ENCODE peak calls at places on chromosomes 5 and 9, in ten cellular contexts. Q is GM12878, I is IMR-90, C is psoas muscle, L is pancreas, R is fibroblast of pulmonary artery, B is coronary artery, H is suprapubic skin, J is thyroid gland, X is PC-3. E is an unnamed sample.

GRCh38 chr5:151231359-151231758 is 7.5 kb upstream of the CCDC69 start:
- DNase-seq in Q (no peak), I (no peak), C (no peak), L (no peak), R (no peak), B (no peak), H (no peak), J (no peak), X (no peak), E (no peak)

GRCh38 chr5:127040779-127041520 is 10.6 kb upstream of the MARCHF3 start:
- DNase-seq in Q (no peak), I (peak; percentile 54), C (no peak), L (no peak), R (peak; percentile 59), B (no peak), H (no peak), J (peak; percentile 22), X (peak; percentile 79), E (no peak)

GRCh38 chr9:77735515-77735914 is 87.4 kb upstream of the GNA14 start:
- DNase-seq in Q (no peak), I (peak; percentile 17), C (no peak), L (no peak), R (peak; percentile 66), B (no peak), H (no peak), J (no peak), X (no peak), E (no peak)

GRCh38 chr9:92790542-92791527 is 26.2 kb upstream of the BICD2 start:
- DNase-seq in Q (peak; percentile 49), I (peak; percentile 75), C (peak; percentile 80), L (peak; percentile 73), R (peak; percentile 86), B (no peak), H (peak; percentile 87), J (peak; percentile 79), X (peak; percentile 86), E (peak; percentile 34)

GRCh38 chr5:61280766-61281427 is 51.2 kb upstream of the ZSWIM6 start:
- DNase-seq in Q (no peak), I (no peak), C (no peak), L (peak; percentile 82), R (no peak), B (no peak), H (no peak), J (peak; percentile 89), X (peak; percentile 40), E (no peak)

GRCh38 chr9:83978992-83979811 is 813 bp downstream of the HNRNPK start:
- DNase-seq in Q (no peak), I (peak; percentile 81), C (peak; percentile 92), L (peak; percentile 84), R (peak; percentile 85), B (peak; percentile 89), H (peak; percentile 90), J (peak; percentile 82), X (peak; percentile 48), E (peak; percentile 48)

GRCh38 chr5:76283670-76284069 is 119.4 kb upstream of the IQGAP2 start:
- DNase-seq in Q (no peak), I (no peak), C (no peak), L (no peak), R (no peak), B (no peak), H (no peak), J (no peak), X (peak; percentile 2), E (no peak)

GRCh38 chr5:2685651-2686050 is 65.8 kb downstream of the IRX2 start:
- DNase-seq in Q (no peak), I (peak; percentile 0), C (no peak), L (no peak), R (peak; percentile 69), B (no peak), H (no peak), J (no peak), X (peak; percentile 92), E (no peak)

GRCh38 chr9:8361364-8361763 is 561.8 kb upstream of the DMAC1 start:
- DNase-seq in Q (no peak), I (no peak), C (no peak), L (no peak), R (no peak), B (no peak), H (no peak), J (no peak), X (no peak), E (no peak)

GRCh38 chr5:14370386-14370785 is 211.2 kb upstream of the OTULINL start:
- DNase-seq in Q (no peak), I (no peak), C (no peak), L (no peak), R (no peak), B (no peak), H (no peak), J (no peak), X (no peak), E (no peak)

GRCh38 chr9:77305622-77306365 is 128.5 kb downstream of the VPS13A start:
- DNase-seq in Q (no peak), I (peak; percentile 43), C (no peak), L (no peak), R (peak; percentile 9), B (no peak), H (no peak), J (no peak), X (no peak), E (peak; percentile 51)

GRCh38 chr5:14267166-14267838 is 124.2 kb downstream of the TRIO start:
- DNase-seq in Q (no peak), I (no peak), C (no peak), L (no peak), R (no peak), B (no peak), H (no peak), J (no peak), X (peak; percentile 53), E (no peak)

GRCh38 chr5:81789033-81789432 is 38.1 kb upstream of the SSBP2 start:
- DNase-seq in Q (no peak), I (peak; percentile 73), C (no peak), L (no peak), R (peak; percentile 39), B (no peak), H (no peak), J (peak; percentile 16), X (peak; percentile 16), E (no peak)

DNA sequence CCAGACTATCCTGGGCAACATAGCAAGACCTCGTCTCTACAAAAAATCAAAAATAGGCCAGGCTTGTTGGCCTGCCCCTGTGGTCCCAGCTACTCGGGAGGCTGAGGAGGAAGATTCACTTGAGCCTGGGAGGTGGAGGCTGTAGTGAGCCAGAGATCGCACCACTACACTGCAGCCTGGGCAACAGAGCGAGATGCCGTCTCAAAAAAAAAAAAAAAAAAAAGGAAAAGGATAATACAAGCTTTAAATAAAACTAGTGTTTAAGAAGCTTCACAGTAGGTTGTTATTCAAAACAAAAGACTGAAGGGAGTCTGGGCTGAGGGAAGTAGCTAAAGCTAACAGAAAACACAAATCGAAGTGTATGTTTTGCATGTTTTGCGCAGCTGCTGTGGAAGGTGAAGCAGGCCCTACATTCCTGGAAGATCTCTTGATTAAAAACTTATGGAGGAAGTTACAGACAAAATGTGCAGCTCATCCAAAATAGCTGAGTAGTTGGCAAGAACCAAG is 576 bp upstream of the C9orf40 start:
- DNase-seq in Q (no peak), I (no peak), C (no peak), L (no peak), R (no peak), B (no peak), H (no peak), J (peak; percentile 19), X (no peak), E (no peak)
- H3K4me3 ChIP-seq in Q (peak overlapping the region; percentile 95), I (peak overlapping the region; percentile 100), C (peak overlapping the region; percentile 90), L (peak overlapping the region; percentile 94), R (peak overlapping the region; percentile 96), B (peak overlapping the region; percentile 90), H (peak overlapping the region; percentile 80), J (peak overlapping the region; percentile 97), X (peak overlapping the region; percentile 80), E (peak overlapping the region; percentile 89)

GRCh38 chr5:149727336-149728035 is 2.6 kb upstream of the PPARGC1B start:
- DNase-seq in Q (no peak), I (no peak), C (no peak), L (no peak), R (no peak), B (no peak), H (no peak), J (no peak), X (no peak), E (no peak)

GRCh38 chr5:149723374-149723773 is 6.7 kb upstream of the PPARGC1B start:
- DNase-seq in Q (no peak), I (no peak), C (no peak), L (no peak), R (no peak), B (no peak), H (no peak), J (no peak), X (no peak), E (no peak)

GRCh38 chr5:149725296-149725695 is 4.8 kb upstream of the PPARGC1B start:
- DNase-seq in Q (no peak), I (no peak), C (no peak), L (no peak), R (no peak), B (no peak), H (no peak), J (no peak), X (no peak), E (no peak)

GRCh38 chr5:149724884-149725283 is 5.2 kb upstream of the PPARGC1B start:
- DNase-seq in Q (no peak), I (no peak), C (no peak), L (no peak), R (no peak), B (no peak), H (no peak), J (no peak), X (no peak), E (no peak)

GRCh38 chr5:149724130-149724850 is 5.8 kb upstream of the PPARGC1B start:
- DNase-seq in Q (peak; percentile 43), I (no peak), C (no peak), L (no peak), R (no peak), B (no peak), H (no peak), J (no peak), X (no peak), E (no peak)
- TF ChIP-seq CTCF in Q (no peak), I (no peak), C (no peak), L (no peak), R (no peak), B (no peak), H (no peak), J (no peak), X (no peak), E (no peak)

GRCh38 chr5:71482132-71482531 is 26.7 kb downstream of the BDP1 start:
- DNase-seq in Q (no peak), I (peak; percentile 38), C (no peak), L (no peak), R (peak; percentile 73), B (no peak), H (no peak), J (no peak), X (peak; percentile 64), E (no peak)
- H3K4me3 ChIP-seq in Q (no peak overlapping the region), I (no peak overlapping the region), C (no peak overlapping the region), L (no peak overlapping the region), R (no peak overlapping the region), B (no peak overlapping the region), H (no peak overlapping the region), J (no peak overlapping the region), X (no peak overlapping the region), E (no peak overlapping the region)

DNA sequence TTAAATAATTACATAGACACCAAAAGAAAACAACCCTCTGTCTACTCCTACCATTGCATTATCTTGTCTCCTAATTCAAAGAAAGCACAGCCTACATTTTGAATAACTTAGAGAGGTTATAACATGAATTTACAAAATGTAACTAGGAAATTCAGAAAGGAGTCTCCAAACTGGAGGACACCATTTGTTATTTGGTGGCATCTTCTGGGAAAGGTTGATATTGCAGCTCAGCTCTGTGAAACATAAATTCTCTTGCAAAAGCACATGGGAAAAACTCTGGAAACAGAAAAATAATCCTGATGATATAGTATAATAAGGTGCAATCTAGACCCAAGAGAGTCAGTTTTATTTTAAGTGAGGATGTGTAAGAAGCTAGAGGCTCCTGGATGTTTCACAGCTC is 215.3 kb downstream of the MLLT3 start:
- DNase-seq in Q (no peak), I (no peak), C (no peak), L (no peak), R (no peak), B (no peak), H (no peak), J (no peak), X (no peak), E (no peak)
- TF ChIP-seq CTCF in Q (no peak), I (peak; percentile 11), C (no peak), L (no peak), R (peak; percentile 1), B (no peak), H (no peak), J (no peak), X (peak; percentile 30), E (peak; percentile 12)